ENCODE peak calls at places on chromosomes 3 and 15, in six cellular contexts. Q is Peyer's patch; D is neural progenitor cell; A is fibroblast of lung; W is CD8-positive, alpha-beta T cell; R is breast epithelium. E is an unnamed sample. For H3K9me3, the result is how much of the 10 kb centered on the place peaks cover.

GRCh38 chr15:36332301-36332700 is 247.1 kb upstream of the CDIN1 start:
- DNase-seq in Q (no peak), D (no peak), A (peak), W (no peak), R (no peak), E (peak)

GRCh38 chr3:197231326-197231725 is 67.1 kb downstream of the DLG1 start:
- DNase-seq in Q (no peak), D (no peak), A (no peak), W (no peak), R (no peak), E (no peak)

GRCh38 chr3:61841111-61841845 is 279.9 kb downstream of the PTPRG start:
- DNase-seq in Q (no peak), D (no peak), A (peak), W (no peak), R (no peak), E (peak)

GRCh38 chr3:132615911-132616310 is 18.8 kb downstream of the ACKR4 start:
- DNase-seq in Q (no peak), D (no peak), A (no peak), W (no peak), R (no peak), E (no peak)

GRCh38 chr3:175193815-175194518 is 334.8 kb downstream of the NAALADL2 start:
- DNase-seq in Q (no peak), D (no peak), A (peak), W (no peak), R (no peak), E (peak)

GRCh38 chr3:53198996-53199395 is 38.0 kb downstream of the PRKCD start:
- DNase-seq in Q (no peak), D (no peak), A (no peak), W (no peak), R (no peak), E (no peak)

GRCh38 chr15:67761343-67761742 is 64.0 kb upstream of the SKOR1 start:
- DNase-seq in Q (no peak), D (no peak), A (no peak), W (no peak), R (no peak), E (no peak)

GRCh38 chr15:47184405-47185221 is 532.7 kb upstream of the SEMA6D start:
- DNase-seq in Q (no peak), D (peak), A (peak), W (no peak), R (no peak), E (peak)

GRCh38 chr3:51830986-51831385 is 30.4 kb upstream of the IQCF2 start:
- DNase-seq in Q (no peak), D (no peak), A (no peak), W (no peak), R (no peak), E (no peak)

GRCh38 chr3:29397406-29397805 is 116.5 kb downstream of the RBMS3 start:
- DNase-seq in Q (no peak), D (no peak), A (no peak), W (no peak), R (no peak), E (no peak)

GRCh38 chr3:150830094-150830681 is 67.2 kb upstream of the SIAH2 start:
- DNase-seq in Q (no peak), D (peak), A (no peak), W (no peak), R (no peak), E (no peak)

GRCh38 chr3:154214320-154214719 is 93.1 kb downstream of the ARHGEF26 start:
- DNase-seq in Q (no peak), D (no peak), A (no peak), W (no peak), R (no peak), E (no peak)

GRCh38 chr3:40970067-40970466 is 229.2 kb upstream of the CTNNB1 start:
- DNase-seq in Q (no peak), D (no peak), A (no peak), W (no peak), R (no peak), E (no peak)

GRCh38 chr15:37372064-37372463 is 271.7 kb upstream of the MEIS2 start:
- DNase-seq in Q (no peak), D (no peak), A (no peak), W (no peak), R (no peak), E (no peak)

GRCh38 chr3:192063570-192063969 is 602.6 kb downstream of the PYDC2 start:
- DNase-seq in Q (peak), D (peak), A (peak), W (no peak), R (no peak), E (no peak)

GRCh38 chr3:177561769-177562360 is 364.6 kb upstream of the TBL1XR1 start:
- DNase-seq in Q (no peak), D (no peak), A (no peak), W (no peak), R (no peak), E (no peak)

GRCh38 chr3:41026394-41027177 is 172.7 kb upstream of the CTNNB1 start:
- DNase-seq in Q (peak), D (peak), A (peak), W (no peak), R (no peak), E (peak)

GRCh38 chr15:70213779-70214178 is 116.1 kb upstream of the TLE3 start:
- DNase-seq in Q (no peak), D (no peak), A (no peak), W (no peak), R (no peak), E (no peak)

GRCh38 chr15:90141646-90142045 is 39.4 kb upstream of the IDH2 start:
- DNase-seq in Q (no peak), D (no peak), A (peak), W (no peak), R (no peak), E (peak)

GRCh38 chr15:40756938-40757337 is 1.9 kb upstream of the RMDN3 start:
- DNase-seq in Q (no peak), D (no peak), A (no peak), W (no peak), R (no peak), E (no peak)

GRCh38 chr15:80423215-80423614 is 19.0 kb downstream of the ARNT2 start:
- DNase-seq in Q (no peak), D (no peak), A (peak), W (no peak), R (no peak), E (peak)

GRCh38 chr15:43943511-43943910 is 116.7 kb downstream of the WDR76 start:
- DNase-seq in Q (no peak), D (no peak), A (peak), W (no peak), R (no peak), E (peak)

GRCh38 chr3:191376742-191377141 is 46.4 kb upstream of the UTS2B start:
- DNase-seq in Q (no peak), D (no peak), A (peak), W (no peak), R (no peak), E (peak)

GRCh38 chr3:71229905-71230657 is 353.4 kb downstream of the FOXP1 start:
- DNase-seq in Q (no peak), D (peak), A (no peak), W (peak), R (no peak), E (no peak)

GRCh38 chr3:115077501-115078250 is 69.4 kb downstream of the ZBTB20 start:
- DNase-seq in Q (no peak), D (no peak), A (no peak), W (no peak), R (no peak), E (no peak)

GRCh38 chr15:48928877-48929538 is 34.7 kb downstream of the SHC4 start:
- DNase-seq in Q (no peak), D (no peak), A (no peak), W (no peak), R (no peak), E (no peak)

GRCh38 chr3:147775411-147775810 is 366.2 kb downstream of the ZIC1 start:
- DNase-seq in Q (no peak), D (no peak), A (no peak), W (no peak), R (no peak), E (no peak)

GRCh38 chr3:43161684-43162512 is 56.0 kb upstream of the POMGNT2 start:
- DNase-seq in Q (no peak), D (peak), A (peak), W (no peak), R (no peak), E (peak)

GRCh38 chr15:71547066-71547465 is 263.3 kb upstream of the NR2E3 start:
- DNase-seq in Q (no peak), D (peak), A (no peak), W (no peak), R (no peak), E (peak)

GRCh38 chr3:132710311-132710710 is 11.9 kb downstream of the NPHP3 start:
- DNase-seq in Q (no peak), D (no peak), A (no peak), W (no peak), R (no peak), E (no peak)

GRCh38 chr3:187966636-187967035 is 187.3 kb upstream of the LPP start:
- DNase-seq in Q (no peak), D (no peak), A (no peak), W (no peak), R (no peak), E (no peak)

GRCh38 chr3:123818921-123819429 is 65.2 kb downstream of the MYLK start:
- DNase-seq in Q (no peak), D (no peak), A (peak), W (no peak), R (no peak), E (peak)

GRCh38 chr15:66714543-66714981 is 12.5 kb downstream of the SMAD6 start:
- DNase-seq in Q (peak), D (peak), A (peak), W (no peak), R (no peak), E (peak)

GRCh38 chr3:171155122-171155700 is 128.7 kb upstream of the SLC2A2 start:
- DNase-seq in Q (peak), D (no peak), A (no peak), W (no peak), R (no peak), E (no peak)

GRCh38 chr15:39127925-39128617 is 452.8 kb upstream of the THBS1 start:
- DNase-seq in Q (no peak), D (peak), A (peak), W (no peak), R (no peak), E (peak)

DNA sequence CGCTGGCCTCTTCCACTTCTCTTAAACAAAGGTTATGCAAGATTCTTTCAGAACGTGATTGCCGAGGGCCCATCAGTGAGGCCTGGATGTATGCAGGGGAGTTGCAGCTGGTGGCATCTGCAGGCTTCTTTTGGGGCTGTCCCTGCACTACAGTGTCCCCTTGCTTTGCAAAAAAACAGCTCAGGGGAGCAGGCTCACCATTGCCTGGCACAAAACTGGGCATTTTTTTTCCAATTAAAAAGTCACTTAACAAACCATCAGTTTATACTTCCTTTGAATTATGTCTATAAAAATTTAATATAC is 148.6 kb downstream of the ATP10A start:
- DNase-seq in Q (no peak), D (no peak), A (no peak), W (no peak), R (no peak), E (no peak)
- H3K9me3 ChIP-seq in Q (under half), D (under half), A (under half), W (under half), R (under half), E (under half)

GRCh38 chr15:25056484-25057429 is 102.0 kb downstream of the SNRPN start:
- DNase-seq in Q (peak), D (no peak), A (no peak), W (no peak), R (peak), E (no peak)
- H3K9me3 ChIP-seq in Q (half or more), D (under half), A (under half), W (half or more), R (half or more), E (half or more)

GRCh38 chr15:24748812-24749439 is 73.4 kb downstream of the NPAP1 start:
- DNase-seq in Q (no peak), D (no peak), A (no peak), W (no peak), R (no peak), E (no peak)
- H3K9me3 ChIP-seq in Q (under half), D (under half), A (under half), W (under half), R (under half), E (under half)

GRCh38 chr15:27623560-27624305 is 475.4 kb downstream of the OCA2 start:
- DNase-seq in Q (no peak), D (no peak), A (no peak), W (no peak), R (no peak), E (no peak)
- H3K9me3 ChIP-seq in Q (under half), D (under half), A (under half), W (under half), R (under half), E (under half)

E was measured in adipocyte.